ENCODE peak calls at places on chromosome X, in seven cellular contexts. E, U, W, Q, T, I and Z are unnamed samples.

GRCh38 chrX:110276778-110277177 is 41.1 kb downstream of the AMMECR1 start:
- DNase-seq in E (no peak), U (no peak), W (no peak), Q (no peak), T (no peak), I (no peak), Z (no peak)

GRCh38 chrX:41600266-41600665 is 88.5 kb upstream of the GPR34 start:
- DNase-seq in E (no peak), U (no peak), W (peak), Q (no peak), T (no peak), I (no peak), Z (peak)

GRCh38 chrX:123108513-123109427 is 75.3 kb upstream of the GRIA3 start:
- DNase-seq in E (no peak), U (no peak), W (no peak), Q (no peak), T (no peak), I (no peak), Z (no peak)

GRCh38 chrX:12700745-12701144 is 90.5 kb upstream of the PRPS2 start:
- DNase-seq in E (no peak), U (no peak), W (no peak), Q (no peak), T (no peak), I (no peak), Z (no peak)

GRCh38 chrX:56995271-56995994 is at the start of gene SPIN3:
- DNase-seq in E (peak), U (peak), W (peak), Q (peak), T (peak), I (peak), Z (peak)

GRCh38 chrX:16882188-16882587 is 12.0 kb upstream of the RBBP7 start:
- DNase-seq in E (peak), U (no peak), W (no peak), Q (no peak), T (no peak), I (peak), Z (peak)

GRCh38 chrX:140762061-140762460 is 52.5 kb downstream of the LINC00632 start:
- DNase-seq in E (peak), U (peak), W (peak), Q (no peak), T (peak), I (peak), Z (peak)

GRCh38 chrX:356385-357034 is 30.2 kb downstream of the PPP2R3B start:
- DNase-seq in E (peak), U (no peak), W (peak), Q (no peak), T (no peak), I (no peak), Z (no peak)

GRCh38 chrX:118212817-118213183 is 96.2 kb upstream of the KLHL13 start:
- DNase-seq in E (no peak), U (no peak), W (no peak), Q (no peak), T (no peak), I (no peak), Z (no peak)